ENCODE peak calls at places on chromosomes 11 and 22, in five cellular contexts. One of them, this sample, is unnamed.

GRCh38 chr11:64276653-64277431 is 7.6 kb downstream of the BAD start:
- DNase-seq in foreskin fibroblast: no peak
- DNase-seq in AG09309: no peak
- DNase-seq in transverse colon: peak
- DNase-seq in Peyer's patch: no peak
- DNase-seq in this sample: no peak

GRCh38 chr11:14519692-14520085 is 497 bp downstream of the PSMA1 start:
- DNase-seq in transverse colon: no peak
- DNase-seq in foreskin fibroblast: no peak
- DNase-seq in Peyer's patch: no peak
- DNase-seq in AG09309: no peak
- DNase-seq in this sample: no peak

GRCh38 chr22:45584121-45584570 is 81.5 kb downstream of the FBLN1 start:
- DNase-seq in Peyer's patch: no peak
- DNase-seq in foreskin fibroblast: peak
- DNase-seq in transverse colon: no peak
- DNase-seq in AG09309: peak
- DNase-seq in this sample: no peak

GRCh38 chr22:43126506-43127165 is 16.1 kb downstream of the BIK start:
- DNase-seq in Peyer's patch: peak
- DNase-seq in foreskin fibroblast: peak
- DNase-seq in transverse colon: peak
- DNase-seq in AG09309: peak
- DNase-seq in this sample: peak

GRCh38 chr22:37735054-37735453 is 38.2 kb downstream of the TRIOBP start:
- DNase-seq in AG09309: no peak
- DNase-seq in transverse colon: no peak
- DNase-seq in Peyer's patch: peak
- DNase-seq in foreskin fibroblast: no peak
- DNase-seq in this sample: no peak

GRCh38 chr11:90722552-90723190 is 499.8 kb upstream of the CHORDC1 start:
- DNase-seq in Peyer's patch: no peak
- DNase-seq in transverse colon: no peak
- DNase-seq in foreskin fibroblast: no peak
- DNase-seq in AG09309: no peak
- DNase-seq in this sample: no peak

GRCh38 chr11:33307984-33308383 is 50.8 kb downstream of the HIPK3 start:
- DNase-seq in transverse colon: no peak
- DNase-seq in Peyer's patch: no peak
- DNase-seq in foreskin fibroblast: peak
- DNase-seq in AG09309: no peak
- DNase-seq in this sample: no peak

GRCh38 chr11:63020671-63021255 is 5.1 kb upstream of the SLC22A8 start:
- DNase-seq in foreskin fibroblast: no peak
- DNase-seq in Peyer's patch: no peak
- DNase-seq in AG09309: no peak
- DNase-seq in transverse colon: no peak
- DNase-seq in this sample: no peak

GRCh38 chr11:19263333-19263732 is 22.6 kb upstream of the E2F8 start:
- DNase-seq in Peyer's patch: no peak
- DNase-seq in foreskin fibroblast: no peak
- DNase-seq in AG09309: no peak
- DNase-seq in transverse colon: no peak
- DNase-seq in this sample: peak

GRCh38 chr11:91081440-91082088 is 858.7 kb upstream of the CHORDC1 start:
- DNase-seq in Peyer's patch: no peak
- DNase-seq in foreskin fibroblast: peak
- DNase-seq in transverse colon: no peak
- DNase-seq in AG09309: no peak
- DNase-seq in this sample: peak

GRCh38 chr11:70574725-70575347 is 176.5 kb downstream of the CTTN start:
- DNase-seq in transverse colon: no peak
- DNase-seq in foreskin fibroblast: no peak
- DNase-seq in AG09309: no peak
- DNase-seq in Peyer's patch: no peak
- DNase-seq in this sample: no peak

GRCh38 chr11:67345949-67346819 is 7.2 kb downstream of the POLD4 start:
- DNase-seq in AG09309: peak
- DNase-seq in foreskin fibroblast: peak
- DNase-seq in Peyer's patch: peak
- DNase-seq in transverse colon: peak
- DNase-seq in this sample: no peak

GRCh38 chr22:27420817-27421361 is 380.7 kb downstream of the MN1 start:
- DNase-seq in foreskin fibroblast: peak
- DNase-seq in AG09309: peak
- DNase-seq in Peyer's patch: peak
- DNase-seq in transverse colon: peak
- DNase-seq in this sample: peak

GRCh38 chr11:125955856-125956255 is 10.0 kb downstream of the VSIG10L2 start:
- DNase-seq in AG09309: no peak
- DNase-seq in transverse colon: no peak
- DNase-seq in Peyer's patch: no peak
- DNase-seq in foreskin fibroblast: no peak
- DNase-seq in this sample: no peak

GRCh38 chr11:118265954-118266353 is 1.9 kb upstream of the MPZL2 start:
- DNase-seq in Peyer's patch: peak
- DNase-seq in foreskin fibroblast: no peak
- DNase-seq in AG09309: no peak
- DNase-seq in transverse colon: peak
- DNase-seq in this sample: no peak

GRCh38 chr11:69144719-69145365 is 10.9 kb upstream of the SMIM38 start:
- DNase-seq in AG09309: peak
- DNase-seq in Peyer's patch: no peak
- DNase-seq in transverse colon: no peak
- DNase-seq in foreskin fibroblast: no peak
- DNase-seq in this sample: peak

GRCh38 chr11:17985517-17985916 is 27.3 kb downstream of the SERGEF start:
- DNase-seq in foreskin fibroblast: no peak
- DNase-seq in transverse colon: no peak
- DNase-seq in AG09309: no peak
- DNase-seq in Peyer's patch: no peak
- DNase-seq in this sample: peak

GRCh38 chr11:69894126-69895047 is 75.2 kb upstream of the FGF3 start:
- DNase-seq in foreskin fibroblast: no peak
- DNase-seq in Peyer's patch: no peak
- DNase-seq in transverse colon: no peak
- DNase-seq in AG09309: no peak
- DNase-seq in this sample: no peak

GRCh38 chr11:122642472-122642922 is 13.0 kb upstream of the UBASH3B start:
- DNase-seq in foreskin fibroblast: peak
- DNase-seq in AG09309: peak
- DNase-seq in Peyer's patch: no peak
- DNase-seq in transverse colon: no peak
- DNase-seq in this sample: no peak

GRCh38 chr22:27779650-27780049 is 21.9 kb downstream of the MN1 start:
- DNase-seq in transverse colon: no peak
- DNase-seq in AG09309: no peak
- DNase-seq in Peyer's patch: no peak
- DNase-seq in foreskin fibroblast: no peak
- DNase-seq in this sample: no peak

GRCh38 chr11:46564459-46564858 is 29.4 kb downstream of the AMBRA1 start:
- DNase-seq in Peyer's patch: no peak
- DNase-seq in foreskin fibroblast: peak
- DNase-seq in AG09309: no peak
- DNase-seq in transverse colon: no peak
- DNase-seq in this sample: peak

GRCh38 chr11:130876931-130877330 is 39.3 kb downstream of the SNX19 start:
- DNase-seq in foreskin fibroblast: no peak
- DNase-seq in AG09309: no peak
- DNase-seq in Peyer's patch: no peak
- DNase-seq in transverse colon: no peak
- DNase-seq in this sample: no peak
- TF ChIP-seq CTCF in foreskin fibroblast: no peak
- TF ChIP-seq CTCF in AG09309: no peak
- TF ChIP-seq CTCF in Peyer's patch: no peak
- TF ChIP-seq CTCF in transverse colon: no peak
- TF ChIP-seq CTCF in this sample: no peak

DNA sequence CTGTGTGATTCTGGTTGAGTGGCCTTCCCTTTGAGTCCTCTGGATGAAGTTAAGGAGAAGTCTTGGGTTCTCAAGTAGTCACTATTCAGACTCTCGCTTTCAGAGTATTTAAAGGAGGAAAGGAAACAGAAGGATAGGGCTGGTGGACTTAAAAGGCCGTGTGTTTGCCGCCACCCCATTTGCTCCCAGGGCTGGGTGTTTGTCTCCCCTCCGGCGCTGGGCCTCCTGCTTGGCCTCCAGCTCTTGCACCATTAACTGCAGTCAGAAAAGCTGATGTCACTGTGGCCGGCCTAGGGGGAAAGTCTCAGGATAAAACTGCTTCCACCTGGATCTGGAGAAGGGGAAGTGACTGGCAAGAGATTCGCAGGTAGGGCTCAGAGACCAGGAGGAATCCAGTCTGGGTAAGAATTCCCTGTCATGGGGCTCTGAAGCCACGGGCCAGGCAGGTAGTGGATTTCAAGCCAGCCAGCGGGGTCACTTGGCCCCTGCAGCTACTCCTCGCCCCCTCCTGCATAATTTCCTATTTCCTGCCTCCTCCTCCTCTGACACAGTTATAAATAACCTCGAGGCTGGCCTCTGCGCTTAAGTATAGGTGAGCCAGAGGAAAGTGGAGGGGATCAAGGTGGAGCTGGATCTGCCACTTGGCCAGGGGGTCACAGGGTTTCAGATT is 17.1 kb downstream of the TIMP3 start:
- DNase-seq in Peyer's patch: no peak
- DNase-seq in foreskin fibroblast: no peak
- DNase-seq in transverse colon: no peak
- DNase-seq in AG09309: no peak
- DNase-seq in this sample: no peak
- H3K4me3 ChIP-seq in Peyer's patch: no peak
- H3K4me3 ChIP-seq in foreskin fibroblast: no peak
- H3K4me3 ChIP-seq in transverse colon: no peak
- H3K4me3 ChIP-seq in AG09309: no peak
- H3K4me3 ChIP-seq in this sample: no peak

DNA sequence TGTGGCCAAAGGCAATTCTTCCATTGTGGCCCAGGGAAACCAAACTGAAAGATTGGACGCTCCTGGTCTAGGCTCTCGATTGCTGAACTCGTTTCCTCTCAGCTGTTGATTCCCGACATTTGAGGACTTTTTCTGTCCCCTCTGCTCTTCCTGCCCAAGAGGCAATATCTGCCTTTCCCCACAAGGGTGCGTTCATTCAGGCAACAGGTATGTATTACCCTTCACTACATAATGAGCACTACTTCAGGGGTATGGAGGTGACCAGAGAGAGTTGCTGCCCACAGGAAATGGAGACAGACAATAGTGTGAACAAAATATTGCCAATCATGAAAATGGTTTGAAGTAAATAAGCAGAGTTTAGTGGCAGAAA is 8.2 kb downstream of the PTH start:
- DNase-seq in Peyer's patch: no peak
- DNase-seq in foreskin fibroblast: no peak
- DNase-seq in AG09309: no peak
- DNase-seq in transverse colon: no peak
- DNase-seq in this sample: no peak
- TF ChIP-seq CTCF in Peyer's patch: no peak
- TF ChIP-seq CTCF in foreskin fibroblast: no peak
- TF ChIP-seq CTCF in AG09309: peak
- TF ChIP-seq CTCF in transverse colon: peak
- TF ChIP-seq CTCF in this sample: peak

DNA sequence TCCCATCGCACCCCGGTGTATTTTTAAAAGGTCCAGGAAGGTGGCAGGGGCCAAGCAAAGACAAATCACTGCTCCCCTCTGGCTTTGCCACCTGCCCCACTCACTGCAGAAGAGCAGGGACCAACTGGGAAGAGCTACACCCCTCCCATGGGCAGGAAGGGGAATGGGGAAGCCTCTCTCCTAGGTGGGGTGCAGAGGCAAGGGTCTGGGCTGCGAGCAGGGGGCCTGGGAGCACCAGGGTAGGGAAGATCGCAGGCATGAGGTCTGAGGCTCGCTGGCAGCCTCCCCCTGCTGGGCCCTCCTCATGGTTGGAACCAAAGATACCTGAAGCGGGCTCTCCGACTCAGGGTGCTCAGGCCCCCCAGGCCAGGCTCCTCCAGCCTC is 36.8 kb downstream of the PISD start:
- DNase-seq in transverse colon: no peak
- DNase-seq in Peyer's patch: no peak
- DNase-seq in foreskin fibroblast: no peak
- DNase-seq in AG09309: no peak
- DNase-seq in this sample: no peak
- H3K4me3 ChIP-seq in transverse colon: no peak
- H3K4me3 ChIP-seq in Peyer's patch: peak
- H3K4me3 ChIP-seq in foreskin fibroblast: no peak
- H3K4me3 ChIP-seq in AG09309: no peak
- H3K4me3 ChIP-seq in this sample: no peak

GRCh38 chr11:82229346-82229745 is 504.3 kb downstream of the FAM181B start:
- DNase-seq in AG09309: no peak
- DNase-seq in transverse colon: no peak
- DNase-seq in foreskin fibroblast: no peak
- DNase-seq in Peyer's patch: no peak
- DNase-seq in this sample: peak
- TF ChIP-seq CTCF in AG09309: no peak
- TF ChIP-seq CTCF in transverse colon: peak
- TF ChIP-seq CTCF in foreskin fibroblast: no peak
- TF ChIP-seq CTCF in Peyer's patch: no peak
- TF ChIP-seq CTCF in this sample: peak

GRCh38 chr22:23383491-23384450 is 196.3 kb downstream of the IGLL1 start:
- DNase-seq in foreskin fibroblast: no peak
- DNase-seq in AG09309: no peak
- DNase-seq in transverse colon: no peak
- DNase-seq in Peyer's patch: no peak
- DNase-seq in this sample: peak
- H3K4me3 ChIP-seq in foreskin fibroblast: no peak
- H3K4me3 ChIP-seq in AG09309: no peak
- H3K4me3 ChIP-seq in transverse colon: no peak
- H3K4me3 ChIP-seq in Peyer's patch: no peak
- H3K4me3 ChIP-seq in this sample: peak

GRCh38 chr11:22635689-22636088 is 10.1 kb upstream of the FANCF start:
- DNase-seq in foreskin fibroblast: no peak
- DNase-seq in transverse colon: no peak
- DNase-seq in Peyer's patch: no peak
- DNase-seq in AG09309: no peak
- DNase-seq in this sample: no peak

GRCh38 chr11:22634897-22635629 is 9.4 kb upstream of the FANCF start:
- DNase-seq in AG09309: no peak
- DNase-seq in Peyer's patch: peak
- DNase-seq in foreskin fibroblast: peak
- DNase-seq in transverse colon: no peak
- DNase-seq in this sample: peak

GRCh38 chr11:22633354-22633902 is 7.8 kb upstream of the FANCF start:
- DNase-seq in AG09309: no peak
- DNase-seq in foreskin fibroblast: no peak
- DNase-seq in Peyer's patch: no peak
- DNase-seq in transverse colon: no peak
- DNase-seq in this sample: no peak
- TF ChIP-seq CTCF in AG09309: no peak
- TF ChIP-seq CTCF in foreskin fibroblast: no peak
- TF ChIP-seq CTCF in Peyer's patch: no peak
- TF ChIP-seq CTCF in transverse colon: no peak
- TF ChIP-seq CTCF in this sample: no peak